ENCODE peak calls at places on chromosomes 3 and 15, in four cellular contexts. F is lung, E is body of pancreas, T is SJCRH30. K is an unnamed sample. For H3K9me3, the result is how much of the 10 kb centered on the place peaks cover.

GRCh38 chr15:34987182-34987488 is 952 bp downstream of the ZNF770 start:
- DNase-seq in F (no peak), E (no peak), T (no peak), K (no peak)

GRCh38 chr3:33277193-33277882 is at the start of gene FBXL2:
- DNase-seq in F (peak), E (peak), T (peak), K (peak)

GRCh38 chr3:15638193-15638890 is 36.8 kb downstream of the BTD start:
- DNase-seq in F (no peak), E (no peak), T (no peak), K (no peak)

GRCh38 chr15:56211064-56211463 is 32.6 kb downstream of the RFX7 start:
- DNase-seq in F (no peak), E (no peak), T (no peak), K (no peak)

GRCh38 chr3:159919873-159920272 is 68.8 kb upstream of the IL12A start:
- DNase-seq in F (no peak), E (no peak), T (no peak), K (no peak)

GRCh38 chr3:196177567-196177966 is 33.6 kb downstream of the ZDHHC19 start:
- DNase-seq in F (no peak), E (no peak), T (no peak), K (peak)

GRCh38 chr15:69629631-69630161 is 177.1 kb downstream of the RPLP1 start:
- DNase-seq in F (no peak), E (no peak), T (no peak), K (no peak)

GRCh38 chr3:186044427-186044826 is 64.5 kb downstream of the ETV5 start:
- DNase-seq in F (no peak), E (peak), T (no peak), K (no peak)

GRCh38 chr3:42491876-42492507 is 10.5 kb upstream of the VIPR1 start:
- DNase-seq in F (peak), E (no peak), T (no peak), K (no peak)

GRCh38 chr15:100861511-100861991 is 18.1 kb upstream of the ALDH1A3 start:
- DNase-seq in F (no peak), E (no peak), T (peak), K (no peak)

GRCh38 chr3:108818404-108818803 is 4.2 kb upstream of the TRAT1 start:
- DNase-seq in F (no peak), E (peak), T (peak), K (no peak)

GRCh38 chr3:172272699-172273098 is 175.6 kb downstream of the GHSR start:
- DNase-seq in F (no peak), E (no peak), T (no peak), K (no peak)

GRCh38 chr15:69976366-69976994 is 121.2 kb downstream of the TLE3 start:
- DNase-seq in F (no peak), E (peak), T (peak), K (no peak)

GRCh38 chr3:57675530-57675929 is 17.3 kb downstream of the DENND6A start:
- DNase-seq in F (no peak), E (no peak), T (no peak), K (no peak)

GRCh38 chr15:65081758-65082157 is 5.2 kb downstream of the KBTBD13 start:
- DNase-seq in F (no peak), E (no peak), T (no peak), K (no peak)

GRCh38 chr15:90596943-90597342 is 67.2 kb downstream of the CRTC3 start:
- DNase-seq in F (no peak), E (no peak), T (no peak), K (peak)

GRCh38 chr15:80749589-80749988 is 29.6 kb upstream of the CEMIP start:
- DNase-seq in F (no peak), E (no peak), T (no peak), K (no peak)

GRCh38 chr3:87206070-87206469 is 21.0 kb upstream of the CHMP2B start:
- DNase-seq in F (no peak), E (no peak), T (no peak), K (no peak)

GRCh38 chr3:6526861-6527260 is 334.1 kb upstream of the GRM7 start:
- DNase-seq in F (no peak), E (no peak), T (no peak), K (no peak)

GRCh38 chr3:147431746-147432145 is 22.6 kb downstream of the ZIC1 start:
- DNase-seq in F (no peak), E (no peak), T (no peak), K (no peak)

GRCh38 chr3:186414735-186415419 is 52.8 kb upstream of the DGKG start:
- DNase-seq in F (no peak), E (peak), T (no peak), K (no peak)

GRCh38 chr15:81924667-81925183 is 121.1 kb downstream of the MEX3B start:
- DNase-seq in F (no peak), E (no peak), T (no peak), K (no peak)

GRCh38 chr15:98147415-98147814 is 186.9 kb downstream of the ARRDC4 start:
- DNase-seq in F (no peak), E (no peak), T (no peak), K (no peak)

GRCh38 chr15:68305420-68305871 is 27.9 kb downstream of the FEM1B start:
- DNase-seq in F (peak), E (no peak), T (no peak), K (peak)

GRCh38 chr15:67149068-67149841 is 83.9 kb downstream of the SMAD3 start:
- DNase-seq in F (no peak), E (no peak), T (no peak), K (no peak)

DNA sequence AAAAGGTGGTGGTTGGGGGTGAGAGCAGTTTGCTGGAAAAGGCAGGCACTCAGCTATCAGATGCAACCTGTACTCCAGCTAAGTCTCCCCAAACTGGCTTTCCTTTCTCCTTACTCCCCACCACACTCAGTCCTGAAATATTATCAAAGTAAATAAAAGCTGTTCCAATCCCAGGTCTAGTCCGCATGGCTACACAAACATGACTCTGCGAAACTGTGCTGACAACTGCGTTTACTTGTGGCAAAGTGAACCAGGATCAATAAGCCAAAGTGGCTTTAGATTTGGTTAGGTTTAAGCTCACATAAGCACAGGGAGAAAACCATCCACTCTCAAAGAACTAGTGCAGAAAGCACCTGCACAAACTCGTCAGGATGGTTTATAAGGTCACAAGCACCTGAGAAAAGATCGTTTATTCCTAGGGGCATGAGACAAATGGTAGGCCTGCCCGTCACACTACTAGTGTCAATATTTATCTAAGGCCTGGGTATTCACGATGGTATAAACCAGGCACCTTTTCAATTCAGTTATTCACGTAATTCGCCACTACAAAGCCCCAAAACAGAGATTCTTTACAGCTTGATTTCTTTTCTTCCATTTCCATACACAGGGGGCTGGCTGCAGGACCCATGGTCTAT is 25.3 kb downstream of the LRIG1 start:
- DNase-seq in F (no peak), E (peak), T (no peak), K (no peak)
- H3K4me3 ChIP-seq in F (no peak), E (no peak), T (no peak), K (no peak)

GRCh38 chr15:26555898-26556297 is 217.0 kb downstream of the GABRB3 start:
- DNase-seq in F (no peak), E (no peak), T (no peak), K (no peak)
- H3K9me3 ChIP-seq in F (under half), E (under half), T (under half), K (under half)

DNA sequence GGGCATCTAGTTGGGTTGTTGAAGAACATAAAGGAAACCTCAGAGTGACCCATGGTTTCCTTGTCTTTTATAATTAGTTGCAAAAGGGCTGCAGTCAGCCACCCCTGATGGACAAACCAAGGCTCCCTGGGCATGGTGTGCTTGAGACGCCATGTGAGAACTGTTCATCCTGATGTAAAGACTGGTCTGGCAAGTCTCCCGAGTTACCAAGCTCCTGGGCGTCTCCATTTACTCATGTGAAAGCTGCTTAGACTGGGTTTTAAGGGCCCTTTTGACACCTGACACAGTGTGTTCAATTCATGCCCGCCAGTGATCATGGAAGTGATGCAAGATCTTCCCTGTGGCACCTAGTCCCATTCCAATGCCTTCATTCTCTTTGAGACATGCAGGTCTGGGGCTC is 49.4 kb downstream of the GRK7 start:
- DNase-seq in F (no peak), E (no peak), T (no peak), K (no peak)
- H3K4me3 ChIP-seq in F (no peak), E (no peak), T (no peak), K (no peak)

GRCh38 chr15:87207945-87208580 is 1048.5 kb downstream of the NTRK3 start:
- DNase-seq in F (no peak), E (no peak), T (no peak), K (no peak)

GRCh38 chr15:87207251-87207650 is 1049.3 kb downstream of the NTRK3 start:
- DNase-seq in F (no peak), E (no peak), T (no peak), K (no peak)

GRCh38 chr15:87212041-87212440 is 1044.5 kb downstream of the NTRK3 start:
- DNase-seq in F (no peak), E (no peak), T (no peak), K (no peak)

GRCh38 chr15:87211547-87211946 is 1045.0 kb downstream of the NTRK3 start:
- DNase-seq in F (no peak), E (no peak), T (no peak), K (no peak)

GRCh38 chr15:87209891-87210649 is 1046.5 kb downstream of the NTRK3 start:
- DNase-seq in F (no peak), E (no peak), T (no peak), K (no peak)
- H3K9me3 ChIP-seq in F (under half), E (under half), T (under half), K (under half)

DNA sequence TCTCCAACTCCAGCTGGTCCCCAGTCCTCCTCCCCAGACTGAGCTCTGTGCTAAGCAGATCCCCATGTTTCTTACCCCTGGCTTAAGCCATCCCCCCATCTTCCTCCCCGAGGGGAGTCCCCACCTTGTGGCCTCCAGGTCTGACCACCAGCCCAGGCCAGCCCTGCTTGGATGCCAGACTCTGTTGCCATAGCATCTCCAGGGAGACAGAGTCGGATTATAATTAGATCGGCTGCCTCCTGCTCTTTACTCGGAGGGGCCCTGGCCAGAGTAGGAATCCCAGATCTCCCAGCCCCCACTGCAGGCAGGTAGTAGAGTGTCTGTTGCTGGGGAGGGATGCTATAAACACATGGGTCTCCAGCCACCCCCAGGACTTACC is 2.4 kb downstream of the KLHDC8B start:
- DNase-seq in F (no peak), E (no peak), T (no peak), K (no peak)
- H3K4me3 ChIP-seq in F (no peak), E (no peak), T (no peak), K (no peak)

K was measured in spleen.